ENCODE peak calls at places on chromosomes 6 and 20, in ten cellular contexts. G, Z, F, Y, V, N, E, P, R and Q are unnamed samples.

GRCh38 chr20:57464642-57465211 is 60.2 kb downstream of the CTCFL start:
- DNase-seq in G (peak), Z (no peak), F (no peak), Y (no peak), V (no peak), N (peak), E (peak), P (no peak), R (peak), Q (peak)

GRCh38 chr6:169571123-169571962 is 130.5 kb downstream of the WDR27 start:
- DNase-seq in G (no peak), Z (peak), F (no peak), Y (no peak), V (no peak), N (no peak), E (no peak), P (no peak), R (no peak), Q (peak)

GRCh38 chr6:35562060-35562459 is 49.4 kb upstream of the TULP1 start:
- DNase-seq in G (no peak), Z (no peak), F (no peak), Y (no peak), V (no peak), N (no peak), E (no peak), P (no peak), R (no peak), Q (no peak)

GRCh38 chr6:90860822-90861601 is 274.1 kb upstream of the MAP3K7 start:
- DNase-seq in G (no peak), Z (no peak), F (no peak), Y (no peak), V (no peak), N (no peak), E (peak), P (no peak), R (no peak), Q (no peak)

GRCh38 chr6:70706491-70707123 is 38.9 kb downstream of the SMAP1 start:
- DNase-seq in G (no peak), Z (peak), F (no peak), Y (peak), V (no peak), N (no peak), E (peak), P (no peak), R (peak), Q (peak)

GRCh38 chr6:135243871-135244796 is 63.0 kb downstream of the MYB start:
- DNase-seq in G (no peak), Z (no peak), F (no peak), Y (no peak), V (no peak), N (no peak), E (no peak), P (no peak), R (no peak), Q (no peak)

GRCh38 chr6:164640946-164641345 is 668.5 kb downstream of the C6orf118 start:
- DNase-seq in G (no peak), Z (no peak), F (no peak), Y (no peak), V (no peak), N (no peak), E (peak), P (no peak), R (no peak), Q (no peak)

GRCh38 chr20:62405108-62405980 is 1.7 kb downstream of the CABLES2 start:
- DNase-seq in G (no peak), Z (peak), F (no peak), Y (peak), V (peak), N (peak), E (no peak), P (no peak), R (peak), Q (peak)

GRCh38 chr20:33701629-33702450 is 15.7 kb upstream of the E2F1 start:
- DNase-seq in G (no peak), Z (no peak), F (no peak), Y (no peak), V (no peak), N (no peak), E (no peak), P (no peak), R (no peak), Q (no peak)

GRCh38 chr6:89371849-89372505 is 19.5 kb upstream of the UBE2J1 start:
- DNase-seq in G (peak), Z (peak), F (peak), Y (peak), V (peak), N (peak), E (peak), P (peak), R (peak), Q (peak)

GRCh38 chr6:89372506-89372901 is 20.0 kb upstream of the UBE2J1 start:
- DNase-seq in G (no peak), Z (no peak), F (peak), Y (no peak), V (no peak), N (no peak), E (peak), P (no peak), R (no peak), Q (no peak)

GRCh38 chr6:89375902-89376301 is 23.4 kb upstream of the UBE2J1 start:
- DNase-seq in G (no peak), Z (no peak), F (no peak), Y (no peak), V (no peak), N (no peak), E (no peak), P (no peak), R (no peak), Q (no peak)

GRCh38 chr6:89378628-89379027 is 26.1 kb upstream of the UBE2J1 start:
- DNase-seq in G (no peak), Z (no peak), F (no peak), Y (no peak), V (no peak), N (no peak), E (no peak), P (no peak), R (no peak), Q (no peak)

DNA sequence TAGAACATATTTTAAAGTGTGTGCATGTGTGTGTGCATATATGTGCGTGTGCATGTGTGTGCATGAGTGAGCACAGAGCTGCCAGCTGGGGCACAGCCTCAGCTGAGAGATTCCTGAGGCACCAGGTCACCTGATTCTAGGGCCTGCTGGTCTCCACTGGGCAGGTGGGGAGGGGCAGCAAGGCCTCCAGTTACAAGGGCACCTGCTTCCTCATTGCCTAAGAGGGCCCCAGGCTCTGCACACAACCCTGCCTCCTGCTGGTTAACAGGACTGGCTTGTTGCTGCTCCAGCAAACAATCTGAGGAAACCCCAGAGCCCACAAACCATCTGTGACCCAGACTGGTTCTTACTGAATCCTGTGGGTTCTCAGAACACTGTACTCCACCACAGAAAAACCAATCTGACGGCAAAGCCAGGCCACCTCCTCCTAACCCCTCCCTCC is 22.9 kb upstream of the UBE2J1 start:
- DNase-seq in G (peak), Z (no peak), F (peak), Y (no peak), V (peak), N (peak), E (peak), P (peak), R (peak), Q (no peak)
- TF ChIP-seq CTCF in G (no peak), Z (peak), F (peak), Y (peak), V (no peak), N (peak), E (peak), P (peak), R (peak), Q (peak)

GRCh38 chr6:74798302-74798701 is 407.6 kb downstream of the COL12A1 start:
- DNase-seq in G (no peak), Z (no peak), F (no peak), Y (no peak), V (no peak), N (no peak), E (no peak), P (no peak), R (no peak), Q (no peak)
- TF ChIP-seq CTCF in G (no peak), Z (no peak), F (no peak), Y (no peak), V (no peak), N (no peak), E (no peak), P (no peak), R (no peak), Q (no peak)

DNA sequence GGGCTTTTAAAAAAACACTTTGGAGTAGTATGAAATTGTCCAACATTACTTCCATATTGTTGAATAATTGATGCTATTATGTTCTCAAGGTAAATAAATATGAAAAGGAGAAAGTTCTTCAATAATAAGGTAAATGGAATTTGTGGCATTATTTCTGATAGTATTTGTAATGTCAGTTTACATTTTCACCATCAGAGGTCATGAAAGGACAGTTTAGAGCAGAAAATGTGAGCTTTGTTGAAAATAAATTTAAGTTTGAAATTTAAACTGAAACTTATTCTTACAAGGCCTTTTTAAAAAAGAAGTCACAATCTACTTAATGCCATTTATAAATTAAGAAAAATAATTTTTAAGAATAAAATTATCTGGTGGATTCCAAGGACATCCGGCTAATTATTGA is 15.8 kb upstream of the CEP162 start:
- DNase-seq in G (no peak), Z (no peak), F (no peak), Y (peak), V (no peak), N (no peak), E (no peak), P (no peak), R (no peak), Q (no peak)
- TF ChIP-seq CTCF in G (no peak), Z (no peak), F (no peak), Y (peak), V (no peak), N (no peak), E (no peak), P (no peak), R (no peak), Q (peak)

GRCh38 chr6:78511019-78511418 is 356.3 kb upstream of the IRAK1BP1 start:
- DNase-seq in G (no peak), Z (no peak), F (no peak), Y (no peak), V (no peak), N (no peak), E (no peak), P (no peak), R (no peak), Q (no peak)

GRCh38 chr6:78517399-78517798 is 350.0 kb upstream of the IRAK1BP1 start:
- DNase-seq in G (no peak), Z (no peak), F (no peak), Y (no peak), V (no peak), N (no peak), E (no peak), P (no peak), R (no peak), Q (no peak)

DNA sequence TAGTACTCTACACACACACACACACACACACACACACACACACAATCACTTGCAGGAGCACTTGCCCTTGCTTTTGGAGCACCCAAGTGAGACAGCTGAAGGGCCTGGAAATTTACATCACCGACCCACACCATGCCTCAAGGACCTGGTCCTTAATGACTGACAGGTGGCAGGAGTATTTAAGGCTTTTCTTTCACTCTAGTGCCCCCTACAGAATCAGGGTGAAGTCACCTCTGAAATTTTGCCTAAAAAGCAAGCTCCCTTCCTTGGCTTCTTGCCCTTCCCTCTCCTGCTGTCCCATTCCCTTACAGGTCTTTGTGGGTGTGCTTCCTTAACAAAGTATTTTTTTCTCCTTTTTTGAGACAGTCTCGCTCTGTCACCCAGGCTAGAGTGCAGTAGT is 353.5 kb upstream of the IRAK1BP1 start:
- DNase-seq in G (no peak), Z (no peak), F (peak), Y (no peak), V (no peak), N (no peak), E (peak), P (no peak), R (no peak), Q (no peak)
- TF ChIP-seq CTCF in G (no peak), Z (no peak), F (no peak), Y (no peak), V (no peak), N (no peak), E (peak), P (peak), R (no peak), Q (no peak)

GRCh38 chr6:57130784-57131183 is 40.8 kb downstream of the ZNF451 start:
- DNase-seq in G (no peak), Z (no peak), F (no peak), Y (peak), V (no peak), N (no peak), E (no peak), P (no peak), R (no peak), Q (no peak)
- TF ChIP-seq CTCF in G (no peak), Z (no peak), F (no peak), Y (peak), V (no peak), N (no peak), E (no peak), P (no peak), R (no peak), Q (no peak)